ENCODE peak calls at places on chromosomes 13 and 19, in ten cellular contexts. B is tibial artery; F is left ventricle myocardium inferior; S is A673; U is ascending aorta; I is CD8-positive, alpha-beta T cell; Q is Caco-2; Z is colonic mucosa; T is endodermal cell; Y is uterus. X is an unnamed sample. For H3K9me3 and H3K4me1, the result is how much of the 10 kb centered on the place peaks cover.

GRCh38 chr13:45328661-45329105 is 12.3 kb downstream of the TPT1 start:
- DNase-seq in B (no peak), I (no peak), Z (no peak), U (no peak), Y (no peak), S (no peak), F (no peak), Q (no peak), T (no peak), X (no peak)

GRCh38 chr19:18290250-18291018 is 9.0 kb upstream of the JUND start:
- DNase-seq in T (peak), Y (peak), B (no peak), Q (no peak), U (peak), I (peak), S (no peak), F (peak), Z (no peak), X (no peak)

GRCh38 chr13:23510979-23511735 is 59.1 kb upstream of the TNFRSF19 start:
- DNase-seq in T (peak), S (peak), Q (peak), I (no peak), B (no peak), U (no peak), Z (no peak), Y (no peak), F (no peak), X (no peak)

GRCh38 chr19:50964266-50964665 is 5.1 kb downstream of the KLK6 start:
- DNase-seq in T (no peak), U (no peak), S (no peak), Y (no peak), F (no peak), B (no peak), Q (no peak), Z (no peak), I (no peak), X (no peak)

GRCh38 chr13:27446986-27447583 is 3.3 kb downstream of the MTIF3 start:
- DNase-seq in B (no peak), T (no peak), S (no peak), F (no peak), Z (no peak), I (no peak), Y (no peak), Q (no peak), U (no peak), X (no peak)

GRCh38 chr13:87999791-88000190 is 328.6 kb downstream of the SLITRK5 start:
- DNase-seq in U (no peak), T (no peak), F (no peak), Y (no peak), B (no peak), Q (no peak), S (peak), Z (no peak), I (no peak), X (no peak)

GRCh38 chr19:54478677-54479266 is 5.7 kb upstream of the CDC42EP5 start:
- DNase-seq in Q (peak), U (no peak), I (no peak), S (peak), T (peak), B (no peak), Z (no peak), F (no peak), Y (no peak), X (peak)

GRCh38 chr19:19105365-19106060 is 32.8 kb downstream of the TMEM161A start:
- DNase-seq in I (no peak), B (no peak), Z (peak), F (peak), Y (peak), U (no peak), S (peak), Q (peak), T (peak), X (peak)

GRCh38 chr13:99648266-99648665 is 147.0 kb downstream of the TM9SF2 start:
- DNase-seq in B (no peak), I (no peak), Y (no peak), T (no peak), Z (no peak), F (no peak), Q (no peak), U (no peak), S (no peak), X (peak)

GRCh38 chr19:15469513-15470297 is 5.4 kb upstream of the RASAL3 start:
- DNase-seq in B (no peak), Q (no peak), Z (no peak), S (peak), I (no peak), F (no peak), Y (no peak), U (no peak), T (peak), X (no peak)

GRCh38 chr13:75870397-75870801 is 234.3 kb downstream of the LMO7 start:
- DNase-seq in S (peak), Q (peak), B (peak), Z (no peak), U (no peak), T (peak), F (no peak), Y (no peak), I (no peak), X (peak)

GRCh38 chr19:43820861-43821215 is 6.3 kb upstream of the ZNF283 start:
- DNase-seq in F (no peak), U (no peak), T (no peak), Z (no peak), Y (no peak), B (no peak), S (no peak), Q (no peak), I (no peak), X (no peak)

GRCh38 chr19:8638078-8638619 is 7.7 kb downstream of the NFILZ start:
- DNase-seq in I (no peak), Q (no peak), U (no peak), S (peak), Z (no peak), B (peak), T (no peak), F (peak), Y (no peak), X (no peak)

GRCh38 chr13:94707400-94708021 is 4.8 kb downstream of the SOX21 start:
- DNase-seq in S (no peak), I (no peak), B (no peak), Y (no peak), Z (no peak), T (peak), F (no peak), U (no peak), Q (no peak), X (peak)

GRCh38 chr19:32691952-32692726 is 518 bp downstream of the NUDT19 start:
- DNase-seq in S (peak), U (no peak), B (peak), Y (no peak), I (peak), F (peak), Z (peak), T (peak), Q (peak), X (peak)

GRCh38 chr19:566403-566802 is 6.0 kb upstream of the BSG start:
- DNase-seq in U (no peak), Q (peak), Z (no peak), S (peak), F (no peak), B (no peak), I (no peak), Y (peak), T (no peak), X (no peak)

GRCh38 chr19:52007436-52007804 is 591 bp downstream of the ZNF615 start:
- DNase-seq in Y (no peak), I (no peak), T (peak), S (peak), U (no peak), Z (no peak), F (no peak), Q (no peak), B (no peak), X (no peak)

GRCh38 chr13:37914781-37915391 is 45.3 kb upstream of the TRPC4 start:
- DNase-seq in I (no peak), Q (no peak), U (no peak), Z (no peak), F (no peak), B (no peak), T (peak), Y (no peak), S (peak), X (peak)

GRCh38 chr19:19591133-19591825 is 27.2 kb downstream of the PBX4 start:
- DNase-seq in Y (no peak), Q (no peak), F (no peak), T (peak), Z (no peak), S (peak), I (peak), U (no peak), B (no peak), X (peak)

GRCh38 chr19:50147462-50148423 is 15.3 kb downstream of the IZUMO2 start:
- DNase-seq in I (peak), B (peak), Z (peak), S (peak), Q (peak), U (peak), T (peak), Y (peak), F (peak), X (peak)

GRCh38 chr19:13428352-13428751 is 77.9 kb downstream of the CACNA1A start:
- DNase-seq in Z (peak), Y (no peak), Q (peak), T (peak), S (peak), B (no peak), F (no peak), I (no peak), U (no peak), X (no peak)

GRCh38 chr19:12974301-12975220 is 5.2 kb downstream of the DAND5 start:
- DNase-seq in Q (no peak), T (no peak), B (no peak), Y (no peak), U (no peak), Z (no peak), I (no peak), F (no peak), S (no peak), X (no peak)

GRCh38 chr13:94217370-94217769 is 262.1 kb downstream of the DCT start:
- DNase-seq in U (no peak), Q (no peak), I (no peak), S (peak), Z (no peak), Y (no peak), B (no peak), F (no peak), T (no peak), X (no peak)

GRCh38 chr13:27679896-27680295 is 58.2 kb downstream of the POLR1D start:
- DNase-seq in U (no peak), Z (no peak), S (no peak), Q (no peak), B (no peak), Y (no peak), I (no peak), T (no peak), F (no peak), X (no peak)

GRCh38 chr19:42114412-42114811 is 17.8 kb downstream of the POU2F2 start:
- DNase-seq in U (no peak), S (no peak), Y (no peak), I (no peak), F (no peak), B (no peak), T (peak), Q (no peak), Z (no peak), X (peak)

GRCh38 chr19:1261512-1261862 is 7.6 kb upstream of the CIRBP start:
- DNase-seq in Y (no peak), U (no peak), T (peak), B (no peak), Q (no peak), F (no peak), Z (no peak), S (peak), I (no peak), X (no peak)

GRCh38 chr19:13920940-13921744 is 15.1 kb downstream of the CC2D1A start:
- DNase-seq in I (no peak), Y (no peak), Z (no peak), B (no peak), F (no peak), S (peak), T (peak), Q (peak), U (no peak), X (peak)

GRCh38 chr13:28533049-28533436 is 38.1 kb upstream of the FLT1 start:
- DNase-seq in I (no peak), S (no peak), Q (no peak), B (no peak), Z (no peak), U (no peak), T (no peak), F (no peak), Y (no peak), X (no peak)

GRCh38 chr19:40674291-40674690 is 16.2 kb downstream of the NUMBL start:
- DNase-seq in F (no peak), I (no peak), Z (no peak), S (no peak), U (no peak), Y (no peak), B (no peak), Q (no peak), T (no peak), X (no peak)

GRCh38 chr13:84400711-84401110 is 518.4 kb upstream of the SLITRK1 start:
- DNase-seq in S (peak), I (no peak), Q (no peak), F (no peak), B (no peak), Z (no peak), U (no peak), Y (no peak), T (no peak), X (no peak)

GRCh38 chr13:113846639-113847318 is 17.1 kb downstream of the GAS6 start:
- DNase-seq in Y (no peak), Z (no peak), B (no peak), Q (no peak), F (no peak), S (no peak), T (peak), I (no peak), U (no peak), X (no peak)

GRCh38 chr19:29983568-29983967 is 41.5 kb downstream of the URI1 start:
- DNase-seq in B (no peak), Y (no peak), S (no peak), U (no peak), T (no peak), F (no peak), I (no peak), Z (no peak), Q (no peak), X (no peak)

GRCh38 chr13:43805071-43805468 is 18.3 kb upstream of the ENOX1 start:
- DNase-seq in Y (peak), Z (no peak), F (no peak), I (no peak), T (peak), S (peak), U (no peak), Q (no peak), B (no peak), X (no peak)

DNA sequence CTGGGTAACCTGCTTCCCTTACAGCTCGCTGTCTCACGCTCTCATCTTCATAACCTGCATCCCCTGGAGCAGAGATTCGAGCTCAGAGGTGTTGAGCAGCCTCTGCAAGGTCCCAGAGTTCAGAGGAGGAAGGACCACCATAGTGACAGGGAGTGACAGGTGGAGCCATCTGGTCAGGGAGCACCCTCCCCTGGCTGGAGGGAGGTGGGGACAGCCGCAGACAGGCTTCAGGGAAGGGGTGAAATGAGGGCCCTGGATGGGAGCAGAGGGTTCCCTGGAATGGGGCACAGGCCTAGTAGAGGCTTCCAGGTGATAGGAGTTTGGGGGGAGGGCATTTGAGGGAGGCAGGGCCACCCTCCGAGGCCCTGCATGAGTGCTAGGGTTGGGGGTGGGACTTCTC is 82.1 kb downstream of the ZNF429 start:
- DNase-seq in T (no peak), Y (no peak), Z (no peak), U (no peak), B (no peak), F (no peak), I (no peak), S (no peak), Q (no peak), X (no peak)
- H3K9me3 ChIP-seq in T (under half), Y (under half), Z (under half), U (under half), B (under half), F (under half), I (under half), S (under half), Q (under half), X (under half)

GRCh38 chr13:41588899-41589298 is 131.5 kb downstream of the RGCC start:
- DNase-seq in S (peak), T (no peak), U (no peak), I (no peak), Y (no peak), F (no peak), Z (no peak), B (no peak), Q (no peak), X (no peak)

GRCh38 chr13:41587490-41587889 is 130.1 kb downstream of the RGCC start:
- DNase-seq in B (no peak), F (no peak), Z (no peak), Y (no peak), U (no peak), S (no peak), T (peak), Q (no peak), I (peak), X (no peak)

GRCh38 chr13:41589434-41589833 is 132.1 kb downstream of the RGCC start:
- DNase-seq in S (no peak), B (no peak), T (no peak), F (no peak), I (no peak), Z (no peak), Y (no peak), Q (no peak), U (no peak), X (no peak)

GRCh38 chr13:41590122-41590521 is 132.8 kb downstream of the RGCC start:
- DNase-seq in Z (no peak), Y (no peak), I (no peak), T (no peak), Q (no peak), F (no peak), U (no peak), S (no peak), B (no peak), X (no peak)

DNA sequence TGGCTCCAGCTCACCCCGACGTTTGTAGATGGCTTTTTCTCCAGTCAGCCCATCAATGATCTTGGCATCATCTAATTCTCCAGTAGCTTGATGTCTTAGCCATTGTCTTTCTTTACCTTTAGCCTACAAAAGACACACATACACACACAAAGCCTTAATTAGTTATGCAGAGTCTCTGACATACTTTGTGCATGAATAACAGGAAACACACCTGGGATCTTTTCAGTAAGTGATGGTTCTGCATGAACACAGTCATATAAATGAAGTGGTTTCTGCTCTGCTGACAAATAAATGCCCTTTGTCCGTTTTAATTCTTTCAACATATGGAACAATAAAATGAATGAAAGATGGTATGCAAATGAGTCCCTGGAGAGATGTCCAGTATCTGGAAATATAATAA is 133.3 kb downstream of the RGCC start:
- DNase-seq in I (no peak), U (no peak), Z (no peak), B (no peak), T (no peak), S (no peak), Q (no peak), Y (no peak), F (no peak), X (no peak)
- H3K4me1 ChIP-seq in I (under half), U (under half), Z (under half), B (under half), T (under half), S (under half), Q (under half), Y (under half), F (under half), X (under half)

GRCh38 chr19:56869886-56870285 is 29.4 kb upstream of the PEG3 start:
- DNase-seq in Q (no peak), B (no peak), F (no peak), T (no peak), I (no peak), S (no peak), U (no peak), Y (no peak), Z (no peak), X (no peak)
- H3K9me3 ChIP-seq in Q (under half), B (under half), F (under half), T (half or more), I (under half), S (under half), U (under half), Y (under half), Z (under half), X (under half)

GRCh38 chr19:38667552-38668205 is 20.2 kb downstream of the ACTN4 start:
- DNase-seq in U (no peak), S (peak), Y (no peak), I (no peak), F (no peak), Z (no peak), Q (no peak), T (no peak), B (no peak), X (peak)
- H3K4me1 ChIP-seq in U (half or more), S (half or more), Y (half or more), I (half or more), F (half or more), Z (half or more), Q (half or more), T (half or more), B (half or more), X (under half)

GRCh38 chr13:18964942-18965341 is 216.7 kb downstream of the TUBA3C start:
- DNase-seq in S (no peak), F (no peak), U (no peak), Q (no peak), Z (no peak), T (no peak), I (no peak), B (no peak), Y (no peak), X (no peak)
- H3K9me3 ChIP-seq in S (under half), F (under half), U (under half), Q (under half), Z (under half), T (half or more), I (under half), B (under half), Y (under half), X (under half)

GRCh38 chr19:9644472-9644871 is 23.4 kb upstream of the ZNF561 start:
- DNase-seq in B (no peak), S (no peak), T (no peak), F (no peak), Y (no peak), Q (no peak), U (no peak), I (no peak), Z (no peak), X (no peak)

GRCh38 chr19:9650345-9650744 is 24.6 kb downstream of the ZNF562 start:
- DNase-seq in B (no peak), Q (no peak), Y (no peak), U (no peak), F (no peak), S (no peak), T (no peak), I (no peak), Z (no peak), X (no peak)

GRCh38 chr19:9640956-9641355 is 19.9 kb upstream of the ZNF561 start:
- DNase-seq in Y (no peak), U (no peak), T (no peak), S (no peak), Z (no peak), Q (no peak), B (no peak), F (no peak), I (no peak), X (no peak)

GRCh38 chr19:9641810-9642209 is 20.8 kb upstream of the ZNF561 start:
- DNase-seq in F (no peak), Z (no peak), T (no peak), Q (no peak), I (no peak), S (no peak), Y (no peak), U (no peak), B (no peak), X (no peak)

GRCh38 chr19:9645466-9645865 is 24.4 kb upstream of the ZNF561 start:
- DNase-seq in Z (no peak), F (no peak), T (no peak), B (no peak), Q (peak), I (no peak), S (peak), U (no peak), Y (no peak), X (no peak)
- H3K4me1 ChIP-seq in Z (under half), F (under half), T (under half), B (under half), Q (under half), I (under half), S (under half), U (under half), Y (under half), X (under half)

DNA sequence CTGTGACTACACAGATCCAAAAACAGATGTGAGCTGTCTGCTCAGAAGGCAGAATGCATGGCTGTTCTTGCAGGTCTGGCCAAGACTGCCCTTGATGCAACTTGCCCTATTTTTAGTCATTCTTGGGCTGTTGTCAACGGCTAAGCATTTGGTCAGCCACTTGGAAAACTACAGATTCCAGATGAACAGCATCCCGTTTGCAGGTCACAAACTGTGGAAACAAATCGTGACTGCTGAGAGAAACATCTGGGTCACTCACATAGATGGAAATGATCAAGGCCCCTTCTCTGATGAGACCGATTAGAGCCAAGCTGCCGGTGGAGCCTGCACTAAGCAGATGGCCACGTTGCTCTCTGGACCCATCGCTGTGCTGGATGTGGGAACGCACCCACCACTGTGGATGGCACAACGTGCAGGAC is 15.4 kb upstream of the METTL21C start:
- DNase-seq in Q (no peak), Y (peak), Z (no peak), B (no peak), T (no peak), I (no peak), U (no peak), S (no peak), F (no peak), X (no peak)
- H3K9me3 ChIP-seq in Q (under half), Y (under half), Z (under half), B (under half), T (under half), I (under half), U (under half), S (under half), F (under half), X (under half)

X was measured in HAP-1.